ENCODE peak calls at places on chromosome 5, in nine cellular contexts. I is DMS 273 treated with DMSO at 0.1 percent for 48 hours; O is mesothelial cell of epicardium; P is lung; A is NCI-H524; L is AG08396; H is DND-41; C is BE2C; S is activated CD8-positive, alpha-beta memory T cell treated with anti-CD3 and anti-CD28 coated beads for 4 hours. V is an unnamed sample.

GRCh38 chr5:140327589-140327988 is 18.8 kb downstream of the HBEGF start:
- DNase-seq in S (no peak), O (no peak), C (no peak), P (no peak), A (peak; percentile 25), H (no peak), L (no peak), I (no peak), V (no peak)

GRCh38 chr5:14871084-14871572 is 450 bp downstream of the ANKH start:
- DNase-seq in C (peak; percentile 18), A (peak; percentile 53), H (peak; percentile 30), I (no peak), O (no peak), L (no peak), S (no peak), P (peak; percentile 31), V (no peak)

GRCh38 chr5:88555658-88556057 is 287.0 kb upstream of the TMEM161B start:
- DNase-seq in P (no peak), I (no peak), H (peak; percentile 43), A (peak; percentile 16), O (no peak), C (peak; percentile 7), S (no peak), L (no peak), V (peak; percentile 9)

GRCh38 chr5:139140631-139141071 is 57.5 kb downstream of the SIL1 start:
- DNase-seq in I (no peak), O (no peak), P (no peak), S (no peak), C (no peak), H (no peak), L (peak; percentile 47), A (no peak), V (no peak)

GRCh38 chr5:141952030-141952429 is 6.0 kb downstream of the PCDH12 start:
- DNase-seq in S (no peak), O (no peak), L (no peak), P (no peak), C (no peak), I (peak; percentile 42), A (peak; percentile 51), H (no peak), V (no peak)

GRCh38 chr5:128774605-128775004 is 190.7 kb upstream of the SLC27A6 start:
- DNase-seq in I (no peak), H (no peak), P (no peak), S (no peak), O (no peak), A (no peak), L (peak; percentile 3), C (no peak), V (no peak)

GRCh38 chr5:179485845-179486575 is 64.3 kb upstream of the RUFY1 start:
- DNase-seq in S (no peak), L (no peak), C (no peak), O (no peak), H (no peak), I (no peak), P (no peak), A (no peak), V (no peak)

GRCh38 chr5:132363431-132364112 is 5.9 kb upstream of the SLC22A5 start:
- DNase-seq in I (no peak), S (no peak), O (no peak), H (no peak), L (peak; percentile 70), C (peak; percentile 24), P (no peak), A (no peak), V (no peak)

GRCh38 chr5:126335871-126336270 is 87.3 kb upstream of the GRAMD2B start:
- DNase-seq in H (no peak), P (no peak), S (no peak), C (no peak), L (peak; percentile 17), O (no peak), A (no peak), I (no peak), V (no peak)

GRCh38 chr5:146860213-146860891 is 18.2 kb downstream of the PPP2R2B start:
- DNase-seq in S (no peak), H (no peak), O (no peak), L (no peak), I (no peak), A (no peak), P (no peak), C (no peak), V (no peak)

GRCh38 chr5:32500206-32500605 is 55.7 kb upstream of the ZFR start:
- DNase-seq in S (no peak), A (no peak), P (no peak), L (no peak), O (no peak), C (no peak), I (no peak), H (no peak), V (no peak)

GRCh38 chr5:68172314-68172713 is 43.2 kb upstream of the PIK3R1 start:
- DNase-seq in O (no peak), H (no peak), P (no peak), L (no peak), I (no peak), A (no peak), C (no peak), S (no peak), V (no peak)

GRCh38 chr5:143680672-143681259 is 131.2 kb upstream of the HMHB1 start:
- DNase-seq in S (no peak), I (no peak), L (no peak), C (no peak), H (no peak), A (no peak), O (no peak), P (no peak), V (no peak)

GRCh38 chr5:95081500-95082355 is 203.2 kb downstream of the MCTP1 start:
- DNase-seq in A (no peak), P (peak; percentile 52), I (no peak), H (peak; percentile 78), O (no peak), S (no peak), C (no peak), L (peak; percentile 56), V (peak; percentile 25)

GRCh38 chr5:59069438-59070079 is 486.7 kb downstream of the RAB3C start:
- DNase-seq in S (no peak), A (peak; percentile 39), O (no peak), L (peak; percentile 68), P (no peak), H (no peak), I (peak; percentile 33), C (peak; percentile 67), V (no peak)

GRCh38 chr5:51558682-51559081 is 175.4 kb downstream of the ISL1 start:
- DNase-seq in C (no peak), I (no peak), O (no peak), H (no peak), S (no peak), A (no peak), L (no peak), P (no peak), V (no peak)

GRCh38 chr5:17365326-17365725 is 132.7 kb upstream of the TAF11L2 start:
- DNase-seq in P (no peak), C (no peak), L (peak; percentile 28), S (no peak), H (no peak), A (no peak), I (no peak), O (no peak), V (no peak)

GRCh38 chr5:137622850-137623249 is 113.0 kb downstream of the KLHL3 start:
- DNase-seq in L (no peak), C (no peak), P (peak; percentile 62), A (no peak), O (no peak), S (no peak), H (no peak), I (no peak), V (no peak)

GRCh38 chr5:5585751-5586341 is 163.4 kb downstream of the ICE1 start:
- DNase-seq in O (no peak), A (peak; percentile 95), L (no peak), I (peak; percentile 24), C (no peak), P (no peak), H (no peak), S (no peak), V (no peak)

GRCh38 chr5:159184236-159184635 is 25.1 kb downstream of the RNF145 start:
- DNase-seq in C (no peak), L (no peak), H (no peak), I (no peak), S (no peak), A (no peak), P (no peak), O (no peak), V (no peak)

GRCh38 chr5:105506692-105507277 is 1944.2 kb upstream of the NUDT12 start:
- DNase-seq in I (no peak), P (no peak), S (no peak), H (no peak), L (no peak), C (peak; percentile 54), A (peak; percentile 8), O (no peak), V (peak; percentile 16)

GRCh38 chr5:134139891-134140469 is 25.5 kb downstream of the TCF7 start:
- DNase-seq in O (no peak), P (no peak), I (no peak), H (peak; percentile 2), S (no peak), L (no peak), C (no peak), A (no peak), V (no peak)

GRCh38 chr5:144254552-144254951 is 83.9 kb downstream of the KCTD16 start:
- DNase-seq in L (no peak), P (no peak), I (no peak), S (no peak), A (no peak), O (no peak), C (no peak), H (no peak), V (no peak)

GRCh38 chr5:2184024-2184362 is 301.3 kb upstream of the IRX4 start:
- DNase-seq in P (no peak), L (no peak), A (no peak), C (no peak), I (no peak), O (no peak), S (no peak), H (no peak), V (no peak)

GRCh38 chr5:96115467-96115812 is 153.8 kb upstream of the ELL2 start:
- DNase-seq in L (no peak), H (no peak), O (no peak), C (no peak), A (no peak), P (no peak), S (no peak), I (no peak), V (no peak)

GRCh38 chr5:125045647-125046046 is 299.2 kb upstream of the ZNF608 start:
- DNase-seq in C (no peak), O (no peak), I (no peak), H (no peak), A (no peak), P (no peak), S (no peak), L (no peak), V (no peak)

GRCh38 chr5:116507051-116507537 is 67.5 kb downstream of the SEMA6A start:
- DNase-seq in O (no peak), P (no peak), L (no peak), H (no peak), A (no peak), S (no peak), I (no peak), C (no peak), V (no peak)

GRCh38 chr5:134659922-134660321 is 11.3 kb downstream of the SEC24A start:
- DNase-seq in S (no peak), A (no peak), I (no peak), H (no peak), C (no peak), L (no peak), O (no peak), P (no peak), V (no peak)

GRCh38 chr5:158514353-158514960 is 585.3 kb downstream of the EBF1 start:
- DNase-seq in L (peak; percentile 5), O (no peak), P (no peak), H (no peak), S (no peak), A (no peak), C (no peak), I (no peak), V (no peak)

GRCh38 chr5:81302596-81302995 is 1.2 kb downstream of the ZCCHC9 start:
- DNase-seq in I (no peak), H (no peak), O (no peak), C (no peak), P (no peak), L (no peak), A (no peak), S (no peak), V (no peak)

GRCh38 chr5:43728581-43728980 is 125.6 kb downstream of the NNT start:
- DNase-seq in A (no peak), C (no peak), O (no peak), L (no peak), P (no peak), H (no peak), S (no peak), I (no peak), V (no peak)

V was measured in Jurkat, Clone E6-1.